ENCODE peak calls at places on chromosomes 4 and X, in five cellular contexts. G is endothelial cell of umbilical vein, D is A549, Z is HepG2, F is WTC11. N is an unnamed sample.

GRCh38 chrX:49291615-49292337 is 11.7 kb upstream of the GAGE10 start:
- DNase-seq in Z (peak; percentile 12), F (peak; percentile 78), D (peak; percentile 21), G (peak; percentile 39), N (peak; percentile 74)

GRCh38 chr4:22099896-22100295 is 151.3 kb upstream of the KCNIP4 start:
- DNase-seq in G (no peak), D (no peak), F (no peak), Z (no peak), N (no peak)

GRCh38 chr4:111959202-111959601 is 186.1 kb upstream of the FAM241A start:
- DNase-seq in Z (peak; percentile 2), G (peak; percentile 41), D (peak; percentile 7), F (no peak), N (peak; percentile 80)

GRCh38 chr4:1204828-1205591 is 32.6 kb upstream of the SPON2 start:
- DNase-seq in Z (peak; percentile 87), F (peak; percentile 3), G (no peak), D (no peak), N (no peak)

GRCh38 chrX:153469811-153470410 is 465 bp downstream of the HAUS7 start:
- DNase-seq in F (peak; percentile 29), G (peak; percentile 32), Z (no peak), D (peak; percentile 47), N (peak; percentile 55)

GRCh38 chrX:103437147-103437873 is 61.0 kb downstream of the BEX3 start:
- DNase-seq in D (no peak), Z (no peak), F (no peak), G (no peak), N (no peak)

GRCh38 chrX:49879656-49880277 is 483 bp downstream of the USP27X start:
- DNase-seq in F (no peak), D (peak; percentile 5), G (peak; percentile 2), Z (no peak), N (no peak)

GRCh38 chr4:36278789-36279188 is 2.6 kb upstream of the DTHD1 start:
- DNase-seq in F (no peak), G (no peak), D (no peak), Z (no peak), N (no peak)

GRCh38 chr4:121551271-121551670 is 145.5 kb downstream of the ANXA5 start:
- DNase-seq in F (no peak), Z (no peak), D (no peak), G (no peak), N (no peak)

GRCh38 chr4:6929735-6930464 is 20.3 kb downstream of the TBC1D14 start:
- DNase-seq in D (no peak), Z (peak; percentile 85), F (no peak), G (no peak), N (peak; percentile 80)

GRCh38 chrX:113305496-113305895 is 464.9 kb upstream of the AMOT start:
- DNase-seq in F (no peak), D (no peak), G (no peak), Z (no peak), N (no peak)
- TF ChIP-seq MAX in F (no peak), D (no peak), G (no peak), Z (no peak), N (no peak)

GRCh38 chr4:8391972-8392371 is 48.6 kb downstream of the ACOX3 start:
- DNase-seq in F (no peak), Z (no peak), D (no peak), G (peak; percentile 96), N (peak; percentile 50)

GRCh38 chr4:8394125-8394524 is 46.4 kb downstream of the ACOX3 start:
- DNase-seq in G (no peak), D (no peak), F (no peak), Z (no peak), N (no peak)

GRCh38 chr4:8392591-8393190 is 47.8 kb downstream of the ACOX3 start:
- DNase-seq in G (peak; percentile 12), Z (no peak), D (no peak), F (no peak), N (peak; percentile 47)

GRCh38 chr4:8394806-8395205 is 45.7 kb downstream of the ACOX3 start:
- DNase-seq in D (no peak), G (no peak), F (no peak), Z (no peak), N (no peak)

DNA sequence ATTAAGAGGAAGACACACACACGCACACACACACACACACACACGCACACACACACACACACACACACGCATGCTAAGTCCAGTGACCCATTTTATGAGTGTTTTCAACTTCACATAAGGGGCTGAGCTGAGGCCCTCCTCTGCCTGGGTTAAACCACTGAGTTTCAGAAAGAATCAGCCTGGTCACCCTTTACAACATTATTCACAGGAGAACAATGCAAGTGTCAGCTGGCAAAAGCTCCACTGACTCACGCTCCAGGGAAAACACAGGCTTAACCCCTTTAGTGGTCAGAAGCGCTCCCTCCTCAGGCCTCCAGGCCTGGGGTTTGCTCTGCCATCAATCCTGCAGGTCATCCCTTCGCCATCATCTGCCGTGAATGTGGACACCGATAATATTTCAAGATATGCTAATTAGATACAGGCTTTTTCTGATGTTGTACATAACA is 46.9 kb downstream of the ACOX3 start:
- DNase-seq in F (no peak), G (peak; percentile 98), Z (no peak), D (peak; percentile 52), N (no peak)
- TF ChIP-seq CTCF in F (no peak), G (no peak), Z (no peak), D (no peak), N (no peak)

GRCh38 chrX:136780241-136780640 is 491 bp downstream of the ARHGEF6 start:
- DNase-seq in D (no peak), F (no peak), G (no peak), Z (no peak), N (peak; percentile 44)
- TF ChIP-seq MAX in D (no peak), F (no peak), G (no peak), Z (no peak), N (no peak)

DNA sequence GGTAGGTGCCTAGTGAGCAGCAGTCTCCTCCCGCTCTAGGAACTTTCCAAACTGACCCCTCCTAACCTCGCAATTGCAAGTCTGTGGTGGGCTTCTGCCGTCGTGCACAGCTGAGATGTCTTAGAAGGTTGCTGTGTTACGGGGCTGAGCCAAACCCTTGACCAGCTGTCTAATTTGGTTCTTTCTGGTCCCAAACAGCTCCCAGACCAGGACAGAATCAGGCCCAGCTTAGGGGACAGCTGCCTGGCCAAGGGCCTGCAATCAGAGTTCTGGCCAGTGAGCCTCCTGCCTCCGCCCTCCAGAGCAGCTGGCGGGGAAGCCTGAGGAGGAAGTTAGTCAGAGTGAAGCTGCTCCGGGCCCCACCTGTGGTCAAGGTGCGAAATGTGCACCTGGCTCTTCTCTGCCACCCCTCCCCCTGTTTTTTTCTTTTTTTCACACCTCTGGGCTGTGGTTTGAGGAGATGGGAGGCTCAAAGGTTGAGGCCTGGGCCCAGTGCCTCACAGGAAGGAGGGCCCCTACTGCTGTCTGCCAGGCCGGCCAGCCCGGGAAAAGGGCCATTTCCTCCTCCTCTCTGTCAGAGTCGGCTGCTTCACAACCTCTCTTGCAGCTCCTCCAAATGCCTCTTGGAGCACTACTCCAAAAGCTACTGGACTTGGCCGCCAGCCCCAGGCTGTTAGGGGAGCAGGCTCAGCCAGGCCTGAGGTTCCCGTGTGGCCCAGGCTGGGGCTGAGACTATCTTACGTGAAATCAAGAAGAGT is 4.2 kb upstream of the CXCR3 start:
- DNase-seq in Z (peak; percentile 58), D (peak; percentile 8), F (peak; percentile 47), G (peak; percentile 67), N (peak; percentile 78)
- TF ChIP-seq CTCF in Z (peak; percentile 31), D (no peak), F (no peak), G (peak; percentile 15), N (peak; percentile 8)

GRCh38 chrX:318739-319578 is at the start of gene GTPBP6:
- DNase-seq in G (peak; percentile 100), F (peak; percentile 99), Z (peak; percentile 98), D (peak; percentile 98), N (peak; percentile 97)
- TF ChIP-seq MAX in G (peak; percentile 100), F (peak; percentile 85), Z (no peak), D (peak; percentile 92), N (peak; percentile 99)

DNA sequence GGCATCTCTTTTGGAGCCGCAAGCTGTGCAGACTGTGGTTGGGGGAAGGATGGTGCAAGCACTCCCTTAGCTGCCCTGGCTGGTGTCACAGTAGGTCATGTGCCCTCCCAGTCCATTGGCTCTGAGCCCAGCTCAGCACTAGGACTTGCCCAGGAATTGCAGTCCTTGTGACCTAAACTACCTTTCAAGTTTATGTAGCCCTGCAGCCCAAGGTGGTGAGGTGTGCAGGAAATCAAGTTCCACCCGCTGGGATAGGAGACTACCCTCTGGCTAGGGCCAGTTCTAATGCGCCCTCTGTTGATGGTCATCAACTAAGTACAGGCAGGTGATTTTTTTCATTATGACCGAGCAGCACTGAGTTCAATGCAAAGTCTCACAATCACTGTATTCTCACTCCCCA is 335.2 kb downstream of the UBE2NL start:
- DNase-seq in Z (no peak), G (no peak), D (no peak), F (no peak), N (peak; percentile 3)
- TF ChIP-seq CTCF in Z (no peak), G (no peak), D (no peak), F (no peak), N (peak; percentile 9)

GRCh38 chr4:2269206-2269531 is 7.3 kb upstream of the MXD4 start:
- DNase-seq in G (no peak), F (peak; percentile 35), Z (no peak), D (no peak), N (no peak)
- TF ChIP-seq MAX in G (no peak), F (no peak), Z (no peak), D (no peak), N (no peak)

GRCh38 chrX:131544218-131544617 is 344 bp downstream of the OR13H1 start:
- DNase-seq in Z (no peak), G (no peak), D (no peak), F (peak; percentile 11), N (no peak)
- TF ChIP-seq CTCF in Z (no peak), G (no peak), D (no peak), F (no peak), N (no peak)

N was measured in NB4.